ENCODE peak calls at places on chromosomes 6 and 20, in six cellular contexts. T is IMR-90, P is HepG2, F is A549, O is GM12878, B is K562. S is an unnamed sample.

GRCh38 chr6:106667022-106667402 is 37.6 kb downstream of the QRSL1 start:
- DNase-seq in B (no peak), P (no peak), T (no peak), F (no peak), O (no peak), S (no peak)

GRCh38 chr6:113690255-113690956 is 166.7 kb upstream of the MARCKS start:
- DNase-seq in P (peak; percentile 58), B (no peak), T (peak; percentile 94), F (peak; percentile 65), O (peak; percentile 34), S (no peak)

GRCh38 chr20:4022386-4023350 is 7.3 kb upstream of the RNF24 start:
- DNase-seq in T (no peak), B (no peak), P (no peak), F (no peak), O (no peak), S (no peak)

GRCh38 chr20:10090588-10091166 is 55.9 kb downstream of the ANKEF1 start:
- DNase-seq in B (peak; percentile 21), O (no peak), T (peak; percentile 53), P (peak; percentile 63), F (peak; percentile 76), S (peak; percentile 45)

GRCh38 chr6:26105842-26106241 is 18.6 kb downstream of the HFE start:
- DNase-seq in B (no peak), F (no peak), P (no peak), O (no peak), T (peak; percentile 77), S (no peak)

GRCh38 chr20:55668659-55669058 is 336.7 kb downstream of the CBLN4 start:
- DNase-seq in F (no peak), T (no peak), O (no peak), P (no peak), B (no peak), S (no peak)

GRCh38 chr20:60294627-60295026 is 336.4 kb downstream of the CDH26 start:
- DNase-seq in O (no peak), B (no peak), F (no peak), P (no peak), T (no peak), S (no peak)

GRCh38 chr6:14673201-14673600 is 555.6 kb downstream of the CD83 start:
- DNase-seq in O (no peak), P (no peak), T (peak; percentile 83), F (no peak), B (no peak), S (no peak)

GRCh38 chr6:80433010-80433665 is 326.7 kb downstream of the BCKDHB start:
- DNase-seq in F (no peak), B (no peak), T (no peak), O (no peak), P (peak; percentile 4), S (no peak)

GRCh38 chr6:26311012-26311384 is 54.0 kb upstream of the BTN3A2 start:
- DNase-seq in B (peak; percentile 52), F (peak; percentile 69), P (peak; percentile 38), T (peak; percentile 59), O (no peak), S (no peak)

GRCh38 chr6:169168302-169168630 is 85.4 kb downstream of the THBS2 start:
- DNase-seq in B (no peak), T (no peak), O (no peak), F (no peak), P (no peak), S (peak; percentile 71)

GRCh38 chr6:78701407-78701806 is 165.9 kb upstream of the IRAK1BP1 start:
- DNase-seq in F (no peak), B (no peak), P (no peak), T (peak; percentile 70), O (no peak), S (no peak)

GRCh38 chr6:153790881-153791473 is 248.1 kb upstream of the OPRM1 start:
- DNase-seq in P (peak; percentile 37), F (peak; percentile 10), O (no peak), B (no peak), T (no peak), S (peak; percentile 22)

GRCh38 chr6:42332916-42333315 is 115.3 kb upstream of the MRPS10 start:
- DNase-seq in B (no peak), T (no peak), O (no peak), F (no peak), P (no peak), S (no peak)

GRCh38 chr6:14055541-14055940 is 62.0 kb upstream of the CD83 start:
- DNase-seq in O (no peak), B (no peak), P (no peak), T (no peak), F (no peak), S (no peak)

GRCh38 chr20:24684421-24684871 is 215.0 kb downstream of the SYNDIG1 start:
- DNase-seq in B (no peak), F (no peak), O (no peak), T (no peak), P (no peak), S (no peak)
- TF ChIP-seq BHLHE40 in B (no peak), F (no peak), O (no peak), T (no peak), P (no peak), S (no peak)

GRCh38 chr6:164007881-164008280 is 593.4 kb downstream of the QKI start:
- DNase-seq in F (no peak), P (no peak), O (no peak), T (no peak), B (no peak), S (no peak)
- TF ChIP-seq BHLHE40 in F (no peak), P (no peak), O (no peak), T (no peak), B (no peak), S (no peak)

GRCh38 chr6:130810307-130811030 is 16.7 kb upstream of the SMLR1 start:
- DNase-seq in P (no peak), F (no peak), T (peak; percentile 50), O (no peak), B (no peak), S (no peak)
- TF ChIP-seq BHLHE40 in P (no peak), F (no peak), T (no peak), O (no peak), B (no peak), S (no peak)

DNA sequence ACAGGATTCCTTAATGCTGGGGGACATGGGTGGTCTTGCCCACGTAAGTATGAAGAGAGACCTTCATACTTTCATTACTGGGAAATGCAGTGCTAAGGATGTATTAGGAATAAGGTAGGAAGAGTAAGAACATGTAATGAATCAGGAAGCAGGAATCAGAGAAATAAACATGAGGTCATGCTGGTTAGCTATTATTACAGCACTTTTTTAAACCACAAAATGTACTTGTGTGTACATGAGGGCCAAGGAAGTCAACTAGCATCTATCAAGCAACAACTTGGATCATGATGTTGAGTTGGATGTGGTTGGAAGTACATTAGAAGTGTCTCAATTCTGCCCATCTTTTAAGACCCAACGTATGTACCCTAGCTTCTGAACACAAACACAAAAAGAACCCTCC is 63.5 kb upstream of the E2F3 start:
- DNase-seq in F (no peak), P (no peak), B (no peak), T (peak; percentile 35), O (no peak), S (no peak)
- TF ChIP-seq BHLHE40 in F (no peak), P (no peak), B (no peak), T (no peak), O (no peak), S (no peak)

GRCh38 chr6:32112436-32112980 is 3.4 kb upstream of the TNXB start:
- DNase-seq in P (no peak), O (no peak), F (no peak), B (no peak), T (no peak), S (no peak)

GRCh38 chr6:32111424-32112066 is 2.4 kb upstream of the TNXB start:
- DNase-seq in O (no peak), P (no peak), T (no peak), B (no peak), F (no peak), S (no peak)

GRCh38 chr6:32115623-32116022 is 6.5 kb upstream of the TNXB start:
- DNase-seq in P (no peak), O (no peak), F (no peak), T (no peak), B (no peak), S (no peak)

GRCh38 chr6:32114853-32115252 is 5.7 kb upstream of the TNXB start:
- DNase-seq in T (peak; percentile 73), F (no peak), O (no peak), P (no peak), B (no peak), S (no peak)

DNA sequence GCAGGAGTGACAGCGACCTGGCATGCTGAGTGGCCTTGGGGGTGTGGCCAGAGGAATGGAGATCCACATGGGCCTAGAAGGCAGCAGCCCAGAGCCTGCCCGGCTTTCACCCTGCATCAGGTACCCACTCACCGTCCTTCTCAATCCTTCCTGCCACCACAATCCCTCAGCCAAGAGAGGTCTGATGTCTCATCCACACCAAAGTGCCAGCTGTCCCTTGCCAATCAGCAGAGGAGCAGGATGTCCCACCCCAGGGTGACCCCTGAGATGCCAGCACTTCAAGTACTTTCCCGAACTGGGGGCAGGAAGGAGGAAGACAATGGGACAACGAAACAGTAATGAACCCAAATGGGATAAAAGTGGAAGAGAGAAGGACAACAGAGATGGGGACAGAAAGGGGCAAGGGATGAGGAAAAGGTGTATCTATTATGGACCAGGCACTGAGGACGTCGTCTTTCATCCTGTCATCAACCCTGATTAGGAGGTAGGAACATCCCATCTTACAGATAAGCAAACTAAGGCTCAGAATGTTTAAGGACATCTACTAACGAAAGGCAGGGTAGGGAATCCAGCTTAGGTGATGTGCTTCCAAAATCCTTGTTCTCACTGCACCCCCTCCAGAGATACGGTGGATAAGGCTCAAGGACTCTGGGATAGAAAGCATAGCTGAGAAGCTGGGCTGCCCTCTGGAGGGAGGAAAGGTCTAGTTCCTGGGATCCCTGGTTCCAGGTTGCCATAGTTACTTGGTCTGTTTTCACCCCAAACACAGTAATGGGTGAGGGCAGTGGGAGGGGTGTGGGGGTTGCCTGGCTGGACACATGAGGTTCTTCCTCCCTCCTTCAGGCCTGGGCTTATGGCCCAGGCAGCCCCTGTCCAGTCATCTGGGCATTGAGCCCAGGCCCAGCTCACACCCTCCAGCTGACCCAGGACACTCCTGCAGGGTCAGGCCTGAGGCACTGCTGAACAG is 4.5 kb upstream of the TNXB start:
- DNase-seq in F (peak; percentile 73), P (peak; percentile 80), T (peak; percentile 94), B (peak; percentile 63), O (no peak), S (no peak)
- TF ChIP-seq BHLHE40 in F (no peak), P (no peak), T (no peak), B (no peak), O (no peak), S (no peak)

GRCh38 chr6:111199935-111200822 is 112.9 kb downstream of the SLC16A10 start:
- DNase-seq in F (no peak), B (no peak), O (no peak), T (no peak), P (no peak), S (no peak)
- TF ChIP-seq BHLHE40 in F (no peak), B (no peak), O (no peak), T (no peak), P (no peak), S (no peak)